ENCODE peak calls at places on chromosomes 5 and 9, in seven cellular contexts. H, B, K, L, S, P and I are unnamed samples.

GRCh38 chr5:180591249-180591887 is at the start of gene SCGB3A1:
- DNase-seq in B (no peak), P (peak), K (no peak), H (no peak), L (no peak), S (no peak), I (no peak)

GRCh38 chr5:32074401-32074800 is 99.7 kb downstream of the GOLPH3 start:
- DNase-seq in S (no peak), P (no peak), H (no peak), L (peak), B (no peak), K (no peak), I (no peak)

GRCh38 chr9:105269593-105269992 is 25.1 kb downstream of the SLC44A1 start:
- DNase-seq in P (no peak), K (no peak), H (no peak), B (no peak), S (no peak), L (no peak), I (no peak)

GRCh38 chr5:39539470-39539869 is 114.7 kb upstream of the DAB2 start:
- DNase-seq in K (no peak), P (no peak), S (no peak), B (no peak), H (no peak), L (no peak), I (no peak)

GRCh38 chr9:115267788-115268187 is 149.8 kb upstream of the TNC start:
- DNase-seq in L (peak), B (peak), H (no peak), P (no peak), S (no peak), K (no peak), I (peak)

GRCh38 chr5:159741829-159742228 is 174.5 kb upstream of the ADRA1B start:
- DNase-seq in S (no peak), B (no peak), P (no peak), K (no peak), H (no peak), L (no peak), I (no peak)

GRCh38 chr9:16150501-16150900 is 597.7 kb downstream of the CCDC171 start:
- DNase-seq in K (peak), S (no peak), H (no peak), B (peak), L (no peak), P (no peak), I (no peak)

GRCh38 chr5:120146787-120147186 is 317.3 kb upstream of the PRR16 start:
- DNase-seq in K (no peak), H (no peak), B (peak), S (no peak), P (no peak), L (no peak), I (peak)

GRCh38 chr5:89967806-89968444 is 441.6 kb downstream of the CETN3 start:
- DNase-seq in H (no peak), S (no peak), B (peak), L (no peak), K (no peak), P (no peak), I (no peak)

GRCh38 chr5:54257366-54258118 is 52.8 kb downstream of the ARL15 start:
- DNase-seq in L (no peak), P (no peak), H (no peak), S (no peak), K (no peak), B (no peak), I (peak)

GRCh38 chr9:5617749-5618148 is 11.2 kb upstream of the RIC1 start:
- DNase-seq in S (no peak), K (no peak), B (no peak), P (no peak), L (no peak), H (no peak), I (no peak)

GRCh38 chr9:138068601-138069035 is 191.0 kb downstream of the CACNA1B start:
- DNase-seq in K (no peak), S (no peak), L (no peak), P (peak), B (no peak), H (peak), I (no peak)

GRCh38 chr5:82861705-82862104 is 215.5 kb downstream of the TMEM167A start:
- DNase-seq in B (no peak), P (no peak), H (no peak), L (no peak), K (no peak), S (no peak), I (no peak)

GRCh38 chr5:72244862-72245371 is 75.1 kb downstream of the MRPS27 start:
- DNase-seq in L (peak), H (peak), K (no peak), B (peak), S (no peak), P (no peak), I (peak)

GRCh38 chr5:68533571-68534051 is 318.1 kb downstream of the PIK3R1 start:
- DNase-seq in P (no peak), S (no peak), L (no peak), H (no peak), K (no peak), B (no peak), I (no peak)

GRCh38 chr9:6907772-6908381 is 150.1 kb downstream of the KDM4C start:
- DNase-seq in B (peak), K (peak), H (no peak), L (peak), P (no peak), S (no peak), I (peak)

GRCh38 chr9:79480639-79481038 is 91.1 kb upstream of the TLE4 start:
- DNase-seq in H (no peak), P (no peak), K (peak), L (no peak), S (no peak), B (no peak), I (no peak)

GRCh38 chr9:6413365-6414263 is 615 bp downstream of the UHRF2 start:
- DNase-seq in L (peak), B (no peak), K (peak), P (peak), H (peak), S (peak), I (no peak)

GRCh38 chr9:104835163-104835562 is 71.2 kb downstream of the NIPSNAP3B start:
- DNase-seq in L (no peak), S (no peak), B (no peak), H (no peak), K (no peak), P (no peak), I (no peak)

GRCh38 chr5:65926276-65926761 is at the start of gene ERBIN:
- DNase-seq in H (peak), S (peak), L (peak), B (peak), P (peak), K (peak), I (peak)

GRCh38 chr9:125484632-125485282 is 222.3 kb downstream of the MAPKAP1 start:
- DNase-seq in H (no peak), L (no peak), P (no peak), K (no peak), B (peak), S (no peak), I (peak)

GRCh38 chr5:79699766-79700400 is 10.2 kb downstream of the CMYA5 start:
- DNase-seq in S (no peak), L (peak), K (no peak), B (no peak), H (no peak), P (no peak), I (no peak)

GRCh38 chr9:79266986-79267385 is 304.8 kb upstream of the TLE4 start:
- DNase-seq in H (no peak), L (no peak), B (no peak), S (no peak), K (no peak), P (no peak), I (peak)

DNA sequence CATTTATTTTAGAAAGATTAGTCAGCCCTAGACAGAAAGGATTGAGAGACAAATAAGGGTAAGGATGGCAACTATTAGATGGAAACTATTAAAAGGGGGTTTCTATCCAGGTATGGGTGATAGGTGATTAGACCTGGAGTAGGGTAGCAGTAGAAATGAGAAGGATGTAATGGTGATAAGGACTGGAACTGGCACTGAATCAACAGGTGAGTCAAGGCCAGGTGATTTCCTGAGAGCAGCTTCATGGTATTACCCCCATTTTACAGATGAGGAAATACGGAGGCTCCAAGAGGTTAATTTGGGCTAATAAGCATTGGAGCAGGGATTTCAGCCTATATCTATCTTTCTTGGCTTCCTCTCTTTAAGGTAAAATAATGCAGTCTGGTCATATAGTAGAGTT is 55.7 kb downstream of the CAST start:
- DNase-seq in K (no peak), P (no peak), L (no peak), H (no peak), S (no peak), B (no peak), I (no peak)
- H3K23ac ChIP-seq in K (no peak), P (no peak), L (no peak), H (no peak), S (no peak), B (no peak), I (no peak)

DNA sequence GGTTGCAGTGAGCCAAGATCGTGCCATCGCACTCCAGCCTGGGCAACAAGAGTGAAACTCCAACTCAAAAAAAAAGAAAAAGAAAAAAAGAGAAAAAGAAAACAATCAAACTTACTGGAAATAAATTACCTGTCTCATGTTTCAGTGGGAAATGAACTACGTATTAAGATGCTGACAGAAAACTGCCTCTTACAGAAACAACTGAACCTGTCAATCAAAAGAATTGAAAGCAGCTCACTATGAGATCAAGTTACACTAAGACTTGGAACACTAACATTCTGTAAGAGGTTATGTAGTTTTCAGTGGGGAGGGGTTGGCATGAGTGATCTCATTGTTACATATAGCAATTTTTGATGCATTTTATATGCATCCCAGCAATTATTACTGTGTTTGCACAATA is 64.4 kb upstream of the SPATA31E1 start:
- DNase-seq in B (no peak), K (no peak), S (no peak), L (no peak), P (no peak), H (no peak), I (no peak)
- H3K23ac ChIP-seq in B (no peak), K (no peak), S (no peak), L (no peak), P (no peak), H (no peak), I (no peak)

GRCh38 chr5:2574155-2574554 is 177.3 kb downstream of the IRX2 start:
- DNase-seq in S (no peak), K (no peak), B (no peak), P (no peak), L (no peak), H (no peak), I (no peak)
- H3K23ac ChIP-seq in S (no peak), K (no peak), B (no peak), P (no peak), L (no peak), H (no peak), I (no peak)

GRCh38 chr9:96449522-96449843 is 486 bp upstream of the HABP4 start:
- DNase-seq in P (no peak), B (no peak), L (peak), H (no peak), S (no peak), K (no peak), I (no peak)

GRCh38 chr9:96449844-96450612 is at the start of gene HABP4:
- DNase-seq in S (peak), P (peak), H (peak), B (peak), L (peak), K (peak), I (peak)

GRCh38 chr9:96447406-96447805 is 2.6 kb upstream of the HABP4 start:
- DNase-seq in L (no peak), P (no peak), B (peak), K (no peak), H (no peak), S (no peak), I (no peak)

GRCh38 chr9:96450613-96451544 is 910 bp downstream of the HABP4 start:
- DNase-seq in K (peak), H (no peak), S (no peak), P (peak), L (peak), B (peak), I (peak)

DNA sequence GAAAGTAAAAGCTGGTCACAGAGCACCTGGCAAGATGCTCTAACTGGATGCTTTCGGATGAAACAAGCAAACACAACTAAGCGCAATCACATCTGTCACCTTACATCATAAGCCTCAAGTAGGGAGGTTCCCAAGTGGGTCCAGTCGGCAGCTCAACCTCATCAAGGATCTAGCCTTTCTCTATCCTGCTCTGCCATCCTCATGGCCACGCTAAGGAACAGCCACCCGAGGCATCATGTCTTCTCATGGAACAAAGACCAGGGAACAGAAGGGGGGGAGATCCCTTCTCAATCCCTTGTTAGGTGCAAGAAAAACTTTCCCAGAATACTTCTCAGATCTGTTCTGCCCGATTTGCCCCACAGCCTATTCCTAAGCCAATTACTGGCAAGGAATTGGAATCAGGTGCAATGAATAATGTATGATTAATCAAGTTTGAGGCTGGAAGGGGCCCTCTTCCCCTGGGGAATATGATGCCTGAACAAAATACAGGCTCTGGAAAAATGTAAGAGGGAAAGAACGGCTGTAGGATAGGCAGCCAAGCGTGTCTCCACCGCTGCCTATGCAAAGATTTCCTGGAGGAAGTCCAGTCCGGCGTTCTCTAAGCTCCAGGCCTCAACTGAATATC is 1.3 kb upstream of the HABP4 start:
- DNase-seq in L (no peak), H (no peak), S (no peak), P (no peak), B (no peak), K (no peak), I (no peak)
- H3K23ac ChIP-seq in L (no peak), H (no peak), S (no peak), P (no peak), B (no peak), K (no peak), I (no peak)

GRCh38 chr9:93088656-93089015 is 7.4 kb upstream of the CARD19 start:
- DNase-seq in H (no peak), B (no peak), K (no peak), S (no peak), P (no peak), L (no peak), I (no peak)

GRCh38 chr9:93085676-93086075 is 10.3 kb upstream of the CARD19 start:
- DNase-seq in P (no peak), L (no peak), S (no peak), B (no peak), H (no peak), K (no peak), I (no peak)

GRCh38 chr9:93087971-93088655 is 7.9 kb upstream of the CARD19 start:
- DNase-seq in P (no peak), H (no peak), L (no peak), B (no peak), K (no peak), S (no peak), I (no peak)

GRCh38 chr9:93084471-93084881 is 11.5 kb upstream of the CARD19 start:
- DNase-seq in P (no peak), L (no peak), K (no peak), H (no peak), S (no peak), B (no peak), I (no peak)

DNA sequence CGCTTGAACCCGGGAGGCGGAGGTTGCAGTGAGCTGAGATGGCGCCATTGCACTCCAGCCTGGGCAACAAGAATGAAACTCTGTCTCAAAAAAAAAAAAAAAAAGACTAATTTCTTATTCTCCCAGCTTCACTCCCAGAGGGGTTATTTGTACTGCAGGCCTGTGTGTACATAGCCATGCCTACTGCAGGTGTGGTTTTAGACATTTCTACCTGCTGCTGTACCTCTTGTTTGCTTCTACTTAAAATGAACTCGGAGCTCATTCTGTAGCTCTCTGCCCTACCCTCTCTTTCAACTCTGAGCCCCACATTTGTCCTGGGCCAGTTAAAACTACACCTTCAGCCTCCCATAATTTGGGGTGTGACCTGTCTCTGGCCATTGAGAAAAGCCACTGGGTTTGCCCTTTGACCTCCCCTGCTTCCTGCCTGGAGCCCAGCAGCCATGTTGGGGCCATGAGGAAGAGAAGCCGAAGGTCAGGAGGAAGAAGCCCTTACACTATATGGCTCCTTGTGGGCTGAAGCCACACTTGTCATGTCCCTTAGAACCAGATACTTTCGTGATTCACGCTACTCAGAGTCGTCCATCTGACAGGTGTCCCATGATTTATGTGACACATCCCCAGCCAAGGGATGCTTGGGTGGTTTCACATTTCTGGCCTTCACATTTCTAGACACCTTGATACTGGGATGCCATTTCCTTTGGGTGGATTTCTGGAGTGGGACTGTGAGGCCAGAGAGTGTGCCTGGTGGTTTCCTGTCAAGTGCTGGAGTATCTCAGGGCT is 9.4 kb upstream of the CARD19 start:
- DNase-seq in S (no peak), H (no peak), B (no peak), K (no peak), L (no peak), P (no peak), I (no peak)
- H3K23ac ChIP-seq in S (no peak), H (no peak), B (no peak), K (no peak), L (no peak), P (no peak), I (no peak)

GRCh38 chr5:78151594-78152271 is 142.8 kb downstream of the AP3B1 start:
- DNase-seq in S (no peak), L (no peak), B (no peak), K (no peak), P (no peak), H (no peak), I (no peak)
- H3K23ac ChIP-seq in S (no peak), L (no peak), B (no peak), K (no peak), P (no peak), H (no peak), I (no peak)

DNA sequence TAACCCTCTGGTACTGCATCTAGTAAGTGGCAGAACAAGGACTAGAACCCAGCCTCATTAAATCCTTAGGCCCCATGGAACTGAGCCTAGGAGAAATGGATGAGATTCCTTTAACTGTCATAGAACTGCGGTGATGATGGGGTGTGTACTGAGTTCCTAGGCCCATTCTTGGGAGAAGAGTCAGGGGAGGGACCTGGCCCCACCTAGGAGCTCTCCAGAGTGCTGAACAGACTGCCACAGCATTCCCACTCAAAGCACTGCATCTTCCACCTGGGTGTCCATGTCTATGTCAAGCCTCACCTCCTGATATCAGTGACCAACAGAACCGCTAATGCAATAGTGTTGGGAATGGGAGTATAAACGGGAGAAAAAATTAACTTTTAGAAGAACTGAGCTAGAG is 36.6 kb downstream of the TTLL11 start:
- DNase-seq in K (no peak), L (peak), S (peak), P (peak), B (no peak), H (peak), I (no peak)
- H3K23ac ChIP-seq in K (no peak), L (no peak), S (no peak), P (no peak), B (no peak), H (no peak), I (no peak)

DNA sequence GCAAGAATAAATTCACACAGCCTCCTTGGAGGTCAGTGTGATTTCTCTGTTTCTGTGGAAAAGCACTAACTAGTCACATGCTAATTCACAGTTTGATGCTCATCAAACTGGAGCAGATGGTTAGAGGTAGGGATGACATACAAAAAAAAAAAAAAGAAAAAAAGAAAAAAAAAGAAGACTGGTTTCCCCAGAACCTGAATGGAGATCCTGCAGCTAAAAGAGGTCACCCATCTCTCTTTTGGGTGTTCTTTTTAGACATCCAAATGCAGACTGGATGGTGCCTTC is 123.7 kb upstream of the ANKRD55 start:
- DNase-seq in K (no peak), S (no peak), B (no peak), L (no peak), P (no peak), H (no peak), I (no peak)
- H3K23ac ChIP-seq in K (no peak), S (no peak), B (no peak), L (no peak), P (no peak), H (no peak), I (no peak)